ENCODE peak calls at places on chromosome 13, in seven cellular contexts. I is PC-3, K is NB4, D is fibroblast of pulmonary artery, C is neural crest cell, F is upper lobe of left lung, A is lower leg skin. Y is an unnamed sample.

GRCh38 chr13:42762251-42762650 is 19.1 kb upstream of the FAM216B start:
- DNase-seq in I (peak), K (no peak), D (peak), C (no peak), F (no peak), A (no peak), Y (no peak)

GRCh38 chr13:75771818-75772217 is 135.7 kb downstream of the LMO7 start:
- DNase-seq in I (peak), K (no peak), D (peak), C (no peak), F (no peak), A (no peak), Y (peak)

GRCh38 chr13:113843063-113843654 is 20.7 kb downstream of the GAS6 start:
- DNase-seq in I (no peak), K (no peak), D (no peak), C (no peak), F (peak), A (no peak), Y (no peak)

GRCh38 chr13:36192166-36192565 is 22.2 kb downstream of the SOHLH2 start:
- DNase-seq in I (no peak), K (no peak), D (peak), C (no peak), F (no peak), A (no peak), Y (peak)

GRCh38 chr13:80664930-80665329 is 324.0 kb upstream of the SPRY2 start:
- DNase-seq in I (no peak), K (no peak), D (peak), C (no peak), F (no peak), A (no peak), Y (no peak)

GRCh38 chr13:105773241-105773640 is 762.2 kb downstream of the EFNB2 start:
- DNase-seq in I (no peak), K (no peak), D (no peak), C (peak), F (no peak), A (no peak), Y (no peak)

GRCh38 chr13:44508562-44509062 is 67.5 kb downstream of the TSC22D1 start:
- DNase-seq in I (no peak), K (no peak), D (no peak), C (no peak), F (no peak), A (no peak), Y (no peak)

GRCh38 chr13:28755546-28755870 is 36.7 kb upstream of the SLC46A3 start:
- DNase-seq in I (no peak), K (no peak), D (no peak), C (no peak), F (no peak), A (no peak), Y (no peak)

GRCh38 chr13:95123726-95124125 is 177.5 kb downstream of the ABCC4 start:
- DNase-seq in I (peak), K (no peak), D (no peak), C (no peak), F (no peak), A (no peak), Y (no peak)

GRCh38 chr13:103067751-103068563 is 1.7 kb upstream of the SLC10A2 start:
- DNase-seq in I (peak), K (no peak), D (no peak), C (no peak), F (peak), A (no peak), Y (no peak)

GRCh38 chr13:113043001-113043630 is 62.5 kb upstream of the F7 start:
- DNase-seq in I (no peak), K (no peak), D (no peak), C (no peak), F (peak), A (no peak), Y (no peak)

GRCh38 chr13:44335463-44335862 is 38.2 kb upstream of the SERP2 start:
- DNase-seq in I (no peak), K (no peak), D (no peak), C (no peak), F (no peak), A (no peak), Y (no peak)

GRCh38 chr13:25701304-25701703 is 329.5 kb downstream of the ATP8A2 start:
- DNase-seq in I (no peak), K (no peak), D (no peak), C (no peak), F (no peak), A (no peak), Y (no peak)

GRCh38 chr13:99501952-99502310 is 659 bp downstream of the TM9SF2 start:
- DNase-seq in I (peak), K (peak), D (peak), C (no peak), F (no peak), A (no peak), Y (peak)

GRCh38 chr13:45728759-45729158 is 26.6 kb downstream of the CBY2 start:
- DNase-seq in I (peak), K (peak), D (peak), C (no peak), F (no peak), A (no peak), Y (no peak)
- TF ChIP-seq CTCF in I (peak), K (peak), D (peak), C (peak), F (no peak), A (no peak), Y (peak)

DNA sequence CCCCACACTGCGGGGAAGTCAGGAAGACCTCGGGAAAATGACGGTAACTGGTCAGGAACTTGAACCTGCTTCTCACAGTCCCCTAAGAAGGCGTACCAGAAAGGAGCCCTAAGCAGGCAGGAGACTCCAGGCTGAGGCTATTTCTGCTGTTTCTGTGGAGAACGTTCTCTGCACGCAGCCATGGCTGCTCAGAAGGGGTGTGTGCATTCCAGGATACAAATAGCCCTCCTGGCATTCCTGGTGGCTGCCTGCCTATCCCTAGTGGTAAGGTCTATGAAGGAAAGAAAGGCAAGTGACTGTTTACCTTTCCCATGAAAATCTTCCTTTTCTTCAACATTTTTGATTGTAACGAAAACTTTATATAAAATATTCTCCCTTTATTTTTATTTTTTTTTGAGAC is 2.5 kb downstream of the SGCG start:
- DNase-seq in I (no peak), K (no peak), D (no peak), C (no peak), F (no peak), A (no peak), Y (no peak)
- TF ChIP-seq CTCF in I (no peak), K (no peak), D (no peak), C (no peak), F (no peak), A (no peak), Y (no peak)

GRCh38 chr13:41111454-41111853 is 21.1 kb downstream of the KBTBD6 start:
- DNase-seq in I (no peak), K (no peak), D (peak), C (no peak), F (no peak), A (no peak), Y (no peak)

GRCh38 chr13:41107584-41108014 is 25.0 kb downstream of the KBTBD6 start:
- DNase-seq in I (no peak), K (no peak), D (no peak), C (no peak), F (no peak), A (no peak), Y (no peak)

DNA sequence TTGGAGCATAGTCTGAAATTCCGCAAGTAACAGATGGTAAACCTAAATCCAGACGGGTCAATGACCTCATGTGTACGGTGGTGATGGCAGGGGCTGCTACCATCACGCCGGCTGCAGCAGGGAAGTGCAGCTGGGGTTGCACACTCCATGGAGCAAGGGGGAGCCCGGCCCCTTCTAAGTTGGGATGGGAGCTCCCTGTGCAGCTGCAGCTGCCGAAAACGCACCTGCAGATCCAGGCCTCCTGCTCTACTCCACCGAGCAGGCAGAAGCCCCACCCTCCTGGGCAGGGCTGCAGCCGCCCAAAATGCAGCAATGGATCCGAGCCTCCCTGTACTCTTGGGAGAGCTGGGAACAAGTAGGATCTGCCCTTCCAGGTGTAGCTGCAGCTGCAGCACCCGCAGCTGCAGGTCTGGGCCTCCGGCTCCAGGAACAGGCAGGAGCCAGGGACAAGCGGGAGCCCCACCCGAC is 25.5 kb downstream of the KBTBD6 start:
- DNase-seq in I (no peak), K (no peak), D (no peak), C (no peak), F (peak), A (no peak), Y (no peak)
- TF ChIP-seq CTCF in I (no peak), K (no peak), D (no peak), C (no peak), F (no peak), A (no peak), Y (no peak)

GRCh38 chr13:32234914-32235313 is 80.2 kb downstream of the ZAR1L start:
- DNase-seq in I (no peak), K (no peak), D (peak), C (no peak), F (no peak), A (no peak), Y (no peak)
- TF ChIP-seq CTCF in I (no peak), K (no peak), D (no peak), C (no peak), F (no peak), A (no peak), Y (no peak)